ENCODE peak calls at places on chromosomes 13 and 19, in eight cellular contexts. M is WTC11, E is fibroblast of lung, J is AG04450, D is psoas muscle, N is pancreas, G is lower lobe of right lung, Y is BJ. I is an unnamed sample.

GRCh38 chr13:98467263-98467985 is 109.5 kb downstream of the STK24 start:
- DNase-seq in J (no peak), D (no peak), N (no peak), M (no peak), Y (no peak), G (no peak), E (no peak), I (no peak)

GRCh38 chr19:6278740-6279619 is 795 bp downstream of the MLLT1 start:
- DNase-seq in D (peak), Y (no peak), N (peak), J (no peak), E (no peak), G (no peak), M (no peak), I (no peak)

GRCh38 chr13:67574320-67575233 is 344.4 kb upstream of the PCDH9 start:
- DNase-seq in G (no peak), E (peak), M (no peak), J (peak), N (no peak), D (no peak), Y (no peak), I (no peak)

GRCh38 chr19:10644351-10645007 is 9.7 kb upstream of the ILF3 start:
- DNase-seq in E (peak), D (peak), M (peak), J (peak), Y (no peak), G (peak), N (peak), I (no peak)

GRCh38 chr19:3575949-3576673 is 3.4 kb downstream of the HMG20B start:
- DNase-seq in G (no peak), E (no peak), J (no peak), M (no peak), Y (no peak), N (no peak), D (no peak), I (no peak)

GRCh38 chr19:15577184-15577771 is 37.7 kb upstream of the CYP4F8 start:
- DNase-seq in J (no peak), M (no peak), G (no peak), N (no peak), D (no peak), Y (no peak), E (no peak), I (no peak)

GRCh38 chr19:1132625-1133383 is 29.0 kb downstream of the GPX4 start:
- DNase-seq in Y (no peak), E (no peak), G (peak), D (no peak), M (no peak), J (no peak), N (no peak), I (no peak)

GRCh38 chr19:5172859-5173577 is 167.6 kb downstream of the PTPRS start:
- DNase-seq in N (no peak), M (no peak), J (peak), D (no peak), Y (peak), E (peak), G (no peak), I (peak)

GRCh38 chr19:11814707-11815050 is 606 bp downstream of the ZNF440 start:
- DNase-seq in G (no peak), J (no peak), Y (no peak), D (no peak), M (no peak), N (no peak), E (peak), I (no peak)

GRCh38 chr13:35621989-35622388 is 145.5 kb upstream of the MAB21L1 start:
- DNase-seq in G (no peak), M (no peak), N (no peak), Y (peak), E (no peak), D (no peak), J (no peak), I (no peak)

GRCh38 chr13:78152415-78152814 is 233.8 kb upstream of the EDNRB start:
- DNase-seq in M (no peak), D (no peak), N (no peak), G (no peak), Y (no peak), J (no peak), E (no peak), I (no peak)

GRCh38 chr13:99996177-99996705 is 14.7 kb downstream of the ZIC2 start:
- DNase-seq in J (no peak), Y (no peak), G (no peak), D (no peak), M (no peak), N (no peak), E (no peak), I (no peak)

GRCh38 chr13:108915634-108916497 is 286.5 kb downstream of the MYO16 start:
- DNase-seq in G (peak), M (peak), Y (no peak), J (peak), D (peak), E (peak), N (peak), I (no peak)

GRCh38 chr13:110627761-110628476 is 12.6 kb downstream of the NAXD start:
- DNase-seq in D (no peak), N (no peak), M (no peak), Y (no peak), J (no peak), E (no peak), G (no peak), I (no peak)

DNA sequence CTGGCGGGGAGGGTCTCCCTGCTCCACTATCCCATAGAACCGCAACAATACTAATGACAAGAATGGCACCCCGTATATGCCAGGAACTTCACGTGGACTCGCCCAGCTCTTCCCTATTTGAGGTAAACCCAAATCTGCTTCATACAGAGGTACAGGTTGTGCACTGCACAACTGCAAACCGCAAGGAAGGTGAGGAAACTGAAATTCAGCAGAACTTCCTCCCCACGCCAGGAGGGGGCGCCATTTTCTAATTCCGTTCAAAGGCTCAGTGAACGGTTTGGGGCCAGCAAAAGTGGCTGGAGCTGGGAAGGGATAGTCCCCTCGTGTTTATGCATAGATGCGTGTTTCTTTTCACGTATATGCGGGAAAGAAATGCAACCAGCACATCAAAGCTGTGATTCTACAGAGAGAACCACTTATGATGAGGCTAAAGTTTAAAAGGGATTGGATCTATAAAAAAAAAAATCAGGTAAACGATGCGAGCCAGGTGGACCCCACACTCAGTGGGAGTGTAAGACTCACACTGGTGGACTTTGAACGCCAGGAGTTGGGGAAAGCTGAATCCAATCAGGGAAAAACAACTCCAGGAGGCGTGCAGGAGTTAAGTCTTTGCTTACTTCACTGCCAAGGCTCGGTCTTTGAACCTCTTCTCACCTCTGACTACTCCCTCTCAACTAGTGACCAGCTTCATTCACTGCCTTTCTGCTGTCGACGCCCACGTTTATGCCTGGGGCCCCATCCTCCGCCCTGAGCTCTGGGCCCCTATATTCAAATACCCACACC is 20.3 kb downstream of the C19orf81 start:
- DNase-seq in E (peak), D (no peak), J (no peak), M (no peak), N (peak), G (no peak), Y (no peak), I (no peak)
- TF ChIP-seq CTCF in E (peak), D (peak), J (peak), M (peak), N (peak), G (peak), Y (peak), I (peak)

GRCh38 chr19:14428882-14429416 is 4.2 kb upstream of the PKN1 start:
- DNase-seq in J (no peak), M (no peak), N (no peak), G (no peak), E (no peak), D (no peak), Y (no peak), I (no peak)

GRCh38 chr19:14432817-14433453 is at the start of gene PKN1:
- DNase-seq in M (peak), Y (no peak), E (no peak), N (peak), J (no peak), G (peak), D (peak), I (no peak)

GRCh38 chr19:14430712-14431111 is 2.4 kb upstream of the PKN1 start:
- DNase-seq in Y (no peak), E (no peak), J (no peak), D (no peak), G (no peak), M (no peak), N (no peak), I (no peak)

GRCh38 chr19:14425696-14426138 is 6.6 kb upstream of the DDX39A start:
- DNase-seq in Y (no peak), J (peak), E (peak), G (no peak), N (no peak), M (no peak), D (no peak), I (no peak)

DNA sequence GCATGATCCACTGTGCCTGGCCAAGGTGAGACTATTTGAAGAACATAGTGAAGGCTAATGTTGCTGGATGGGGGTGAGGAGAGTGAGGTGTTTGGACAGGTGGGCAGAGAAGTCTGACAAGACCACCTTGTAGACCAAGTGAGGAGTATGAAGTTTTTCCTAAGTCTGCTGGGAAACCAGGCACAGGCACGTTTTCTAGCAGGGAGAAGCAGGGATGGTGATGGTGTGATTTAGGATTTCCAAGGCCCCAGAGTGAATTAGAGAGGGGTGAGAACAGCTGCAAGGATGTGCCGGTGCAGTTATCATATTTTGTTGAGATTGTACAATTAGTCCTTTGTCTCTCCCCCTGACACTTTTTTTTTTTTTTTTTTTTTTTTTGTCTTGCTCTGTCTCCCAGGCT is 5.6 kb upstream of the PKN1 start:
- DNase-seq in M (no peak), Y (no peak), J (no peak), D (no peak), N (no peak), G (no peak), E (no peak), I (no peak)
- TF ChIP-seq CTCF in M (no peak), Y (no peak), J (no peak), D (no peak), N (no peak), G (no peak), E (no peak), I (no peak)

DNA sequence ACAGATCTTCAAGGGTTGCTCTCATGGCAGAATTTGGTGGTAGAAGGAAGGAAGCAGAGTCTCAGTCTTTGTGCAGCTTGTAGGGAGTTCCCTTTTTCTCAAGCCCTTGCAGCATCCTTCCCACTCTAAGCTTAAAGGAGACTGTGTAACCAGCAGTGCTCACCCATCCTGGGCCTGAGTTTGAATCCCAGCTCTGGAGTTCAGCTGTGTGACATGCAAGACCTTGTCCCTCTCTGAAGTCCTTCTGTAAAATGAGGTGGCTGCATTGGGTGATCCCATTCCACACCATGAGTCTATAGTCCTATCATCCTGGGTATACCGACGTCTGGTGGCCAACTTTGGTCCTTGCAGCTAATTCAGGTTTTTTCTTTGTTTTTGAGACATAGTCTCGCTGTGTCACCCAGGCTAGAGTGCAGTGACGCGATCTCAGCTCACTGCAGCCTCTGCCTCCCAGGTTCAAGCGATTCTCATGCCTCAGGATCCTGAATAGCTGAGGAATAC is 9.8 kb downstream of the SIGLEC10 start:
- DNase-seq in D (no peak), Y (no peak), J (no peak), G (no peak), N (peak), M (peak), E (no peak), I (no peak)
- TF ChIP-seq CTCF in D (peak), Y (peak), J (peak), G (peak), N (no peak), M (peak), E (peak), I (peak)

GRCh38 chr19:43430142-43430710 is 15.5 kb downstream of the TEX101 start:
- DNase-seq in G (no peak), N (no peak), M (peak), Y (no peak), D (no peak), J (no peak), E (no peak), I (no peak)
- TF ChIP-seq CTCF in G (no peak), N (no peak), M (no peak), Y (peak), D (no peak), J (no peak), E (no peak), I (peak)

I was measured in AG04449.